ENCODE peak calls at places on chromosomes 6 and 20, in six cellular contexts. T is RWPE1, W is AG08396, A is putamen, J is Right ventricle myocardium superior, V is HTR-8/SVneo. P is an unnamed sample.

GRCh38 chr6:169217972-169218371 is 35.7 kb downstream of the THBS2 start:
- DNase-seq in J (no peak), A (no peak), W (no peak), T (no peak), V (no peak), P (no peak)

GRCh38 chr6:449057-449430 is 57.5 kb downstream of the IRF4 start:
- DNase-seq in W (no peak), V (no peak), T (no peak), J (no peak), A (no peak), P (no peak)

GRCh38 chr6:158047120-158047518 is 65.5 kb downstream of the SYNJ2 start:
- DNase-seq in T (no peak), J (peak; percentile 39), A (no peak), V (no peak), W (no peak), P (no peak)

GRCh38 chr20:434221-434620 is 26.1 kb downstream of the RBCK1 start:
- DNase-seq in T (no peak), W (no peak), A (no peak), V (no peak), J (no peak), P (no peak)

GRCh38 chr6:45813943-45814342 is 201.7 kb downstream of the CLIC5 start:
- DNase-seq in T (no peak), J (no peak), W (no peak), A (no peak), V (no peak), P (no peak)

GRCh38 chr6:16778521-16778920 is 17.3 kb upstream of the ATXN1 start:
- DNase-seq in V (no peak), J (no peak), A (no peak), W (no peak), T (no peak), P (no peak)

GRCh38 chr6:42819803-42820508 is 38.1 kb downstream of the BICRAL start:
- DNase-seq in W (peak; percentile 47), A (no peak), V (no peak), J (no peak), T (no peak), P (no peak)

GRCh38 chr20:50187403-50188051 is 3.1 kb upstream of the CEBPB start:
- DNase-seq in A (no peak), J (peak; percentile 55), V (no peak), T (peak; percentile 73), W (no peak), P (no peak)

GRCh38 chr6:125781307-125781868 is 9.4 kb upstream of the NCOA7 start:
- DNase-seq in J (no peak), A (peak; percentile 42), W (no peak), T (no peak), V (peak; percentile 21), P (no peak)

P was measured in stimulated activated effector memory CD8-positive, alpha-beta T cell treated with anti-CD3 and anti-CD28 coated beads, Interleukin-12 subunit alpha, Interleukin-12 subunit beta, amount 100 ng/mL, for 72 hours.